ENCODE peak calls at places on chromosomes 7 and 10, in ten cellular contexts. One of them, this sample, is unnamed.

GRCh38 chr7:101201695-101202602 is 1.1 kb upstream of the MOGAT3 start:
- DNase-seq in ovary: no peak
- DNase-seq in IMR-90: no peak
- DNase-seq in astrocyte of the spinal cord: no peak
- DNase-seq in Peyer's patch: peak
- DNase-seq in left ventricle myocardium inferior: no peak
- DNase-seq in body of pancreas: peak
- DNase-seq in BE2C: no peak
- DNase-seq in upper lobe of right lung: no peak
- DNase-seq in colonic mucosa: peak
- DNase-seq in this sample: no peak

GRCh38 chr10:68560916-68561691 is 967 bp downstream of the TET1 start:
- DNase-seq in astrocyte of the spinal cord: peak
- DNase-seq in colonic mucosa: no peak
- DNase-seq in Peyer's patch: no peak
- DNase-seq in left ventricle myocardium inferior: peak
- DNase-seq in BE2C: peak
- DNase-seq in body of pancreas: peak
- DNase-seq in IMR-90: peak
- DNase-seq in ovary: peak
- DNase-seq in upper lobe of right lung: no peak
- DNase-seq in this sample: peak

GRCh38 chr10:105042906-105043552 is 401.9 kb downstream of the SORCS3 start:
- DNase-seq in body of pancreas: no peak
- DNase-seq in left ventricle myocardium inferior: no peak
- DNase-seq in upper lobe of right lung: no peak
- DNase-seq in Peyer's patch: peak
- DNase-seq in BE2C: no peak
- DNase-seq in ovary: no peak
- DNase-seq in astrocyte of the spinal cord: no peak
- DNase-seq in colonic mucosa: no peak
- DNase-seq in IMR-90: no peak
- DNase-seq in this sample: no peak

GRCh38 chr10:16902606-16903005 is 85.4 kb upstream of the RSU1 start:
- DNase-seq in upper lobe of right lung: no peak
- DNase-seq in astrocyte of the spinal cord: no peak
- DNase-seq in BE2C: no peak
- DNase-seq in colonic mucosa: no peak
- DNase-seq in ovary: no peak
- DNase-seq in Peyer's patch: no peak
- DNase-seq in body of pancreas: no peak
- DNase-seq in left ventricle myocardium inferior: no peak
- DNase-seq in IMR-90: no peak
- DNase-seq in this sample: no peak

GRCh38 chr7:36188266-36188665 is 35.2 kb downstream of the EEPD1 start:
- DNase-seq in astrocyte of the spinal cord: no peak
- DNase-seq in BE2C: no peak
- DNase-seq in upper lobe of right lung: no peak
- DNase-seq in Peyer's patch: no peak
- DNase-seq in IMR-90: no peak
- DNase-seq in colonic mucosa: no peak
- DNase-seq in ovary: no peak
- DNase-seq in left ventricle myocardium inferior: no peak
- DNase-seq in body of pancreas: no peak
- DNase-seq in this sample: no peak

GRCh38 chr7:2063562-2064360 is 169.0 kb downstream of the MAD1L1 start:
- DNase-seq in IMR-90: peak
- DNase-seq in body of pancreas: peak
- DNase-seq in left ventricle myocardium inferior: peak
- DNase-seq in colonic mucosa: peak
- DNase-seq in astrocyte of the spinal cord: peak
- DNase-seq in ovary: no peak
- DNase-seq in BE2C: peak
- DNase-seq in Peyer's patch: peak
- DNase-seq in upper lobe of right lung: no peak
- DNase-seq in this sample: peak

GRCh38 chr7:151945224-151945623 is 11.0 kb upstream of the GALNTL5 start:
- DNase-seq in ovary: no peak
- DNase-seq in IMR-90: no peak
- DNase-seq in Peyer's patch: no peak
- DNase-seq in colonic mucosa: no peak
- DNase-seq in upper lobe of right lung: no peak
- DNase-seq in body of pancreas: no peak
- DNase-seq in left ventricle myocardium inferior: no peak
- DNase-seq in BE2C: no peak
- DNase-seq in astrocyte of the spinal cord: no peak
- DNase-seq in this sample: no peak

GRCh38 chr10:21194510-21194993 is 297.4 kb upstream of the NEBL start:
- DNase-seq in ovary: no peak
- DNase-seq in upper lobe of right lung: no peak
- DNase-seq in IMR-90: no peak
- DNase-seq in BE2C: no peak
- DNase-seq in body of pancreas: peak
- DNase-seq in colonic mucosa: peak
- DNase-seq in Peyer's patch: peak
- DNase-seq in astrocyte of the spinal cord: peak
- DNase-seq in left ventricle myocardium inferior: no peak
- DNase-seq in this sample: no peak

GRCh38 chr10:24418532-24418931 is 209.6 kb downstream of the KIAA1217 start:
- DNase-seq in ovary: no peak
- DNase-seq in left ventricle myocardium inferior: no peak
- DNase-seq in IMR-90: no peak
- DNase-seq in body of pancreas: no peak
- DNase-seq in Peyer's patch: no peak
- DNase-seq in BE2C: no peak
- DNase-seq in astrocyte of the spinal cord: no peak
- DNase-seq in colonic mucosa: no peak
- DNase-seq in upper lobe of right lung: no peak
- DNase-seq in this sample: no peak

GRCh38 chr7:77327067-77327931 is 88.8 kb downstream of the GSAP start:
- DNase-seq in Peyer's patch: no peak
- DNase-seq in body of pancreas: peak
- DNase-seq in upper lobe of right lung: peak
- DNase-seq in ovary: no peak
- DNase-seq in BE2C: peak
- DNase-seq in left ventricle myocardium inferior: peak
- DNase-seq in colonic mucosa: no peak
- DNase-seq in astrocyte of the spinal cord: peak
- DNase-seq in IMR-90: peak
- DNase-seq in this sample: peak

GRCh38 chr10:97422921-97423420 is 3.0 kb upstream of the PGAM1 start:
- DNase-seq in left ventricle myocardium inferior: no peak
- DNase-seq in ovary: peak
- DNase-seq in upper lobe of right lung: no peak
- DNase-seq in BE2C: no peak
- DNase-seq in astrocyte of the spinal cord: peak
- DNase-seq in colonic mucosa: no peak
- DNase-seq in body of pancreas: no peak
- DNase-seq in IMR-90: peak
- DNase-seq in Peyer's patch: no peak
- DNase-seq in this sample: peak

GRCh38 chr10:88990528-88991160 is at the start of gene FAS:
- DNase-seq in Peyer's patch: peak
- DNase-seq in ovary: peak
- DNase-seq in astrocyte of the spinal cord: peak
- DNase-seq in upper lobe of right lung: peak
- DNase-seq in BE2C: peak
- DNase-seq in colonic mucosa: peak
- DNase-seq in IMR-90: peak
- DNase-seq in body of pancreas: peak
- DNase-seq in left ventricle myocardium inferior: peak
- DNase-seq in this sample: peak

GRCh38 chr10:88991161-88991899 is 732 bp downstream of the FAS start:
- DNase-seq in BE2C: peak
- DNase-seq in left ventricle myocardium inferior: peak
- DNase-seq in Peyer's patch: peak
- DNase-seq in astrocyte of the spinal cord: peak
- DNase-seq in colonic mucosa: peak
- DNase-seq in IMR-90: peak
- DNase-seq in upper lobe of right lung: peak
- DNase-seq in body of pancreas: peak
- DNase-seq in ovary: peak
- DNase-seq in this sample: peak

GRCh38 chr10:88991900-88992237 is 1.3 kb downstream of the FAS start:
- DNase-seq in astrocyte of the spinal cord: no peak
- DNase-seq in left ventricle myocardium inferior: no peak
- DNase-seq in colonic mucosa: no peak
- DNase-seq in ovary: no peak
- DNase-seq in BE2C: no peak
- DNase-seq in body of pancreas: no peak
- DNase-seq in IMR-90: no peak
- DNase-seq in upper lobe of right lung: no peak
- DNase-seq in Peyer's patch: no peak
- DNase-seq in this sample: no peak

GRCh38 chr10:88989423-88989822 is 1.2 kb upstream of the FAS start:
- DNase-seq in body of pancreas: no peak
- DNase-seq in Peyer's patch: no peak
- DNase-seq in astrocyte of the spinal cord: no peak
- DNase-seq in IMR-90: no peak
- DNase-seq in ovary: no peak
- DNase-seq in colonic mucosa: no peak
- DNase-seq in upper lobe of right lung: no peak
- DNase-seq in BE2C: no peak
- DNase-seq in left ventricle myocardium inferior: no peak
- DNase-seq in this sample: no peak

GRCh38 chr10:88989824-88990527 is 622 bp upstream of the FAS start:
- DNase-seq in Peyer's patch: no peak
- DNase-seq in upper lobe of right lung: no peak
- DNase-seq in astrocyte of the spinal cord: peak
- DNase-seq in IMR-90: peak
- DNase-seq in ovary: peak
- DNase-seq in body of pancreas: no peak
- DNase-seq in left ventricle myocardium inferior: no peak
- DNase-seq in colonic mucosa: no peak
- DNase-seq in BE2C: no peak
- DNase-seq in this sample: peak
- H3K4me3 ChIP-seq in Peyer's patch: peak
- H3K4me3 ChIP-seq in upper lobe of right lung: peak
- H3K4me3 ChIP-seq in astrocyte of the spinal cord: peak
- H3K4me3 ChIP-seq in IMR-90: peak
- H3K4me3 ChIP-seq in ovary: peak
- H3K4me3 ChIP-seq in body of pancreas: peak
- H3K4me3 ChIP-seq in left ventricle myocardium inferior: peak
- H3K4me3 ChIP-seq in colonic mucosa: peak
- H3K4me3 ChIP-seq in BE2C: peak
- H3K4me3 ChIP-seq in this sample: peak

DNA sequence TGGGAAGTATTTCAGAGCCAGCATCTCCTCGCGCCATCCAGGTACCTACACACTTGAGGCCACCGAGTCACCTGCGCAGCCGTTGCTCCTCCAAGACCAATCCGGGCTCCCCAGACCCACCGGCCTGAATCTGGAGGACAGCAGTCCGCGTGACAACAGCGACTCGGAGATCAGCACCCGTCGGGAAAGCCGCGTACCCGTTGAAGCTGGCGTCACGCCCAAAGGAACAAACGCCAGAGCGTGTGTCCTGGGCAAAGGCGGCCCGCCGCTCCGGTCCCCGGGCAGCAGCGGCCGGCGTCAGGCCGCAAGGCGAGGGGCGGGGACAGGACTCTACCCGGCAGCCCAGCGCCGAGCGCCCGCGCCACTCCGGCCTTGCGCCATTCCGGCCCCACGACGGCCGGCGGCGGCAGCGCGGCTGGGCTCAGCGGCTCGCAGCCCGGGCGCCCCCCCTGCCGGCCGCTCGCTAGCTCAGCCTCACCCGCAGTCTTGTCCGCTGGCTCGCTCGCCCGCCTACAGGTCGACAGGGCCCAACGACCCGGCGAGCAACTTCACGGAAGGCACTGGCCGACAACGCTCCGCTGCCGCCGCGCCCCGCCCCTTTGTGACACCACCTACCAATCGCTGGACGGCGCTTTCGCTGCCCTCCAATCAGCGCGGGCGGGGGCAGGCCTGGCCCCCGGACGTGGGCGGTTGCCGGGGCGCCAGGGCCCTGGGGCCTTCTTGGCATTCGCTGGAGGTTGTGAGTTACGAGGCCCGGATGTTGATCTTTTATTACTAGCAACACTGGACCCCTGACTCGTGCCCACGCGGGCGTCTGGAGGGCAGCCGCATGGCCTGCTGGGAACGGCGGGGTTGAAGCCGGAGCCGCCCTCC is at the start of gene ZFAND4:
- DNase-seq in Peyer's patch: peak
- DNase-seq in upper lobe of right lung: peak
- DNase-seq in astrocyte of the spinal cord: peak
- DNase-seq in ovary: peak
- DNase-seq in IMR-90: peak
- DNase-seq in left ventricle myocardium inferior: peak
- DNase-seq in BE2C: peak
- DNase-seq in body of pancreas: peak
- DNase-seq in colonic mucosa: peak
- DNase-seq in this sample: peak
- TF ChIP-seq CTCF in Peyer's patch: peak
- TF ChIP-seq CTCF in upper lobe of right lung: peak
- TF ChIP-seq CTCF in astrocyte of the spinal cord: peak
- TF ChIP-seq CTCF in ovary: peak
- TF ChIP-seq CTCF in IMR-90: peak
- TF ChIP-seq CTCF in left ventricle myocardium inferior: peak
- TF ChIP-seq CTCF in BE2C: peak
- TF ChIP-seq CTCF in body of pancreas: peak
- TF ChIP-seq CTCF in colonic mucosa: peak
- TF ChIP-seq CTCF in this sample: peak

DNA sequence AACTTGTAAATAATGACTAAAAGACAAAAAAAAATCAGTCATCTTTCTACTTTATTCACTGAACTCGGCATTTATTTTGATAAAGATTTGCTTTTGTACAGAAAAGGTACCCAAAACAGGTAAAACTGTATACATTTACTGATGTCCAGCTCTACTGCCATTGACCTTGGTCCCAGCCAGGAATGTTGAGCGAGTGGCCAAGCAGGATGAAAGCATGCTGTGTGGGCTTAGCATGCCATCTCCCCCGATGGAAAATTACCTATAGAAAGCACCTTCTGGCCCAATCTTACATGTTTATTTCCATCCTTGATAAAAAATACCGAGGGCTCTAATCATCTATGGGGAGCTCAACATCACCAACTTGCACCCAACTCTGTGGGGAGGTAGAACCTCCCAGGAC is 6.8 kb downstream of the PARD3 start:
- DNase-seq in IMR-90: no peak
- DNase-seq in colonic mucosa: no peak
- DNase-seq in astrocyte of the spinal cord: no peak
- DNase-seq in upper lobe of right lung: no peak
- DNase-seq in ovary: no peak
- DNase-seq in body of pancreas: no peak
- DNase-seq in Peyer's patch: no peak
- DNase-seq in left ventricle myocardium inferior: no peak
- DNase-seq in BE2C: no peak
- DNase-seq in this sample: no peak
- H3K4me3 ChIP-seq in IMR-90: no peak
- H3K4me3 ChIP-seq in colonic mucosa: no peak
- H3K4me3 ChIP-seq in astrocyte of the spinal cord: no peak
- H3K4me3 ChIP-seq in upper lobe of right lung: no peak
- H3K4me3 ChIP-seq in ovary: no peak
- H3K4me3 ChIP-seq in body of pancreas: no peak
- H3K4me3 ChIP-seq in Peyer's patch: no peak
- H3K4me3 ChIP-seq in left ventricle myocardium inferior: no peak
- H3K4me3 ChIP-seq in BE2C: no peak
- H3K4me3 ChIP-seq in this sample: no peak

DNA sequence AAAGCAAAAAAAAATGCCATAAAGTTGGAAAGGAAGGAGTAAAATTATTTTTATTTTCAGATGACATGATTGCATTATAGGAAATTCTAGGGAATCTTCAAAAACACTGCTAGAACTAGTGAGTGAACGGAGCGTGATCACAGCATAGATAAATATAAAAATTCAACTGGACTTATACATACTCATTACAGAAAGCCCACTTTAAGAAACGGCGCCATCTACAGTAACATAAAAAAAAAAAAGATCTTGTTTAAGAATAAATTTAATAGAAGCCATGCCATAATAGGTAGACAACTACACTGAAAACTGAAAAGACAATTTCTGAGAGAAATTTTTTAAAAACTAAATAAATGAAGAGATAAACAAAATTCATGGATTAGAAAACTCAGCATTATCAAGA is 623.1 kb upstream of the MGMT start:
- DNase-seq in IMR-90: no peak
- DNase-seq in ovary: no peak
- DNase-seq in BE2C: no peak
- DNase-seq in colonic mucosa: no peak
- DNase-seq in upper lobe of right lung: no peak
- DNase-seq in body of pancreas: no peak
- DNase-seq in left ventricle myocardium inferior: no peak
- DNase-seq in Peyer's patch: no peak
- DNase-seq in astrocyte of the spinal cord: no peak
- DNase-seq in this sample: no peak
- TF ChIP-seq CTCF in IMR-90: no peak
- TF ChIP-seq CTCF in ovary: no peak
- TF ChIP-seq CTCF in BE2C: peak
- TF ChIP-seq CTCF in colonic mucosa: no peak
- TF ChIP-seq CTCF in upper lobe of right lung: no peak
- TF ChIP-seq CTCF in body of pancreas: no peak
- TF ChIP-seq CTCF in left ventricle myocardium inferior: peak
- TF ChIP-seq CTCF in Peyer's patch: no peak
- TF ChIP-seq CTCF in astrocyte of the spinal cord: no peak
- TF ChIP-seq CTCF in this sample: no peak

This sample was measured in foreskin fibroblast.